ENCODE peak calls at places on chromosomes 7 and 10, in eight cellular contexts. W is spleen, T is SK-N-SH, X is HCT116, L is suprapubic skin, J is prostate gland, Q is GM12878, I is transverse colon. F is an unnamed sample. For H3K27me3, the result is how much of the 10 kb centered on the place peaks cover.

GRCh38 chr7:116449950-116450349 is 49.6 kb upstream of the CAV2 start:
- DNase-seq in I (no peak), L (no peak), W (no peak), J (no peak), X (no peak), T (no peak), Q (no peak), F (no peak)

GRCh38 chr7:27187158-27187701 is 2.2 kb upstream of the HOXA11 start:
- DNase-seq in X (no peak), J (no peak), Q (no peak), I (no peak), W (no peak), L (no peak), T (no peak), F (no peak)

GRCh38 chr7:22664988-22665798 is 61.8 kb upstream of the IL6 start:
- DNase-seq in I (no peak), T (peak), J (no peak), Q (no peak), W (peak), L (no peak), X (no peak), F (no peak)

GRCh38 chr10:24951201-24952145 is 933 bp downstream of the PRTFDC1 start:
- DNase-seq in L (no peak), T (peak), J (no peak), Q (no peak), W (no peak), X (no peak), I (peak), F (no peak)

GRCh38 chr7:25952277-25953057 is 199.5 kb upstream of the NFE2L3 start:
- DNase-seq in X (no peak), Q (no peak), W (no peak), L (no peak), T (no peak), I (no peak), J (no peak), F (no peak)

GRCh38 chr7:105934577-105935185 is 28.4 kb upstream of the CDHR3 start:
- DNase-seq in J (peak), I (no peak), T (peak), W (no peak), L (no peak), Q (no peak), X (peak), F (no peak)

GRCh38 chr10:53135897-53136253 is 363.3 kb upstream of the MBL2 start:
- DNase-seq in T (no peak), J (no peak), X (no peak), Q (no peak), L (no peak), I (no peak), W (no peak), F (no peak)

GRCh38 chr10:100725869-100726426 is 19.4 kb upstream of the PAX2 start:
- DNase-seq in L (no peak), X (no peak), J (no peak), I (no peak), W (peak), T (peak), Q (no peak), F (peak)

GRCh38 chr10:15236340-15236739 is 67.8 kb upstream of the NMT2 start:
- DNase-seq in I (no peak), J (no peak), Q (no peak), W (no peak), L (no peak), X (no peak), T (no peak), F (no peak)

GRCh38 chr10:92470026-92470425 is 103.9 kb downstream of the IDE start:
- DNase-seq in I (no peak), J (no peak), X (no peak), Q (no peak), W (no peak), T (no peak), L (no peak), F (no peak)

GRCh38 chr10:6283632-6284031 is 80.9 kb downstream of the PFKFB3 start:
- DNase-seq in I (no peak), T (no peak), W (no peak), J (no peak), L (no peak), Q (no peak), X (no peak), F (no peak)

GRCh38 chr10:5413012-5413938 is 918 bp downstream of the NET1 start:
- DNase-seq in L (no peak), Q (no peak), J (no peak), I (no peak), X (no peak), W (no peak), T (no peak), F (no peak)

GRCh38 chr10:3040069-3040468 is 27.3 kb upstream of the PFKP start:
- DNase-seq in T (no peak), J (no peak), X (no peak), W (no peak), L (no peak), I (no peak), Q (no peak), F (no peak)

GRCh38 chr7:16978358-16979244 is 96.8 kb upstream of the AGR3 start:
- DNase-seq in X (no peak), T (no peak), I (no peak), L (no peak), W (no peak), J (no peak), Q (no peak), F (no peak)

GRCh38 chr7:12102101-12102500 is 109.0 kb upstream of the TMEM106B start:
- DNase-seq in T (no peak), L (no peak), J (no peak), I (no peak), W (no peak), Q (no peak), X (no peak), F (no peak)

GRCh38 chr10:131960631-131961046 is 21.1 kb downstream of the BNIP3 start:
- DNase-seq in T (no peak), W (no peak), Q (no peak), L (no peak), X (no peak), J (no peak), I (no peak), F (peak)

GRCh38 chr7:73577627-73578341 is 595 bp downstream of the TBL2 start:
- DNase-seq in L (no peak), W (peak), Q (no peak), X (no peak), T (no peak), I (peak), J (no peak), F (no peak)

GRCh38 chr7:11413901-11414300 is 418.1 kb downstream of the THSD7A start:
- DNase-seq in Q (no peak), I (no peak), J (no peak), T (no peak), X (no peak), W (no peak), L (no peak), F (no peak)

GRCh38 chr10:86439544-86439943 is 72.9 kb upstream of the GRID1 start:
- DNase-seq in W (no peak), X (no peak), Q (no peak), J (peak), L (peak), I (peak), T (no peak), F (peak)
- TF ChIP-seq POLR2AphosphoS5 in W (peak), X (no peak), Q (no peak), J (no peak), L (no peak), I (no peak), T (no peak), F (no peak)

GRCh38 chr7:55377162-55377810 is 12.1 kb downstream of the LANCL2 start:
- DNase-seq in Q (no peak), X (no peak), W (no peak), T (no peak), J (no peak), I (no peak), L (no peak), F (no peak)

GRCh38 chr7:55369427-55369826 is 4.3 kb downstream of the LANCL2 start:
- DNase-seq in W (no peak), T (no peak), X (no peak), Q (no peak), J (no peak), I (no peak), L (no peak), F (no peak)

GRCh38 chr7:55374213-55374612 is 9.1 kb downstream of the LANCL2 start:
- DNase-seq in X (no peak), T (no peak), J (no peak), L (no peak), Q (no peak), W (no peak), I (no peak), F (no peak)

GRCh38 chr7:55370001-55370400 is 4.9 kb downstream of the LANCL2 start:
- DNase-seq in T (no peak), W (no peak), J (no peak), X (no peak), L (no peak), I (no peak), Q (no peak), F (no peak)

GRCh38 chr7:55375237-55375636 is 10.1 kb downstream of the LANCL2 start:
- DNase-seq in W (no peak), J (no peak), L (no peak), I (no peak), Q (no peak), T (no peak), X (no peak), F (no peak)
- H3K27me3 ChIP-seq in W (under half), J (under half), L (under half), I (under half), Q (under half), T (under half), X (under half), F (under half)

GRCh38 chr10:73781879-73782748 is at the start of gene CHCHD1:
- DNase-seq in T (peak), I (peak), X (peak), Q (peak), J (peak), L (peak), W (peak), F (peak)
- TF ChIP-seq CTCF in T (no peak), I (no peak), X (no peak), Q (no peak), J (no peak), L (no peak), W (no peak), F (no peak)

GRCh38 chr10:127155221-127155620 is 41.2 kb downstream of the INSYN2A start:
- DNase-seq in T (no peak), I (no peak), X (no peak), L (peak), Q (no peak), W (no peak), J (no peak), F (no peak)

GRCh38 chr10:127161482-127161881 is 34.9 kb downstream of the INSYN2A start:
- DNase-seq in X (no peak), W (no peak), J (no peak), I (no peak), T (no peak), L (peak), Q (no peak), F (no peak)

GRCh38 chr10:127157506-127158205 is 38.7 kb downstream of the INSYN2A start:
- DNase-seq in W (no peak), X (no peak), L (no peak), J (no peak), Q (no peak), I (no peak), T (no peak), F (no peak)

GRCh38 chr10:127159648-127160245 is 36.6 kb downstream of the INSYN2A start:
- DNase-seq in T (no peak), I (no peak), X (no peak), J (no peak), L (peak), Q (no peak), W (no peak), F (no peak)

DNA sequence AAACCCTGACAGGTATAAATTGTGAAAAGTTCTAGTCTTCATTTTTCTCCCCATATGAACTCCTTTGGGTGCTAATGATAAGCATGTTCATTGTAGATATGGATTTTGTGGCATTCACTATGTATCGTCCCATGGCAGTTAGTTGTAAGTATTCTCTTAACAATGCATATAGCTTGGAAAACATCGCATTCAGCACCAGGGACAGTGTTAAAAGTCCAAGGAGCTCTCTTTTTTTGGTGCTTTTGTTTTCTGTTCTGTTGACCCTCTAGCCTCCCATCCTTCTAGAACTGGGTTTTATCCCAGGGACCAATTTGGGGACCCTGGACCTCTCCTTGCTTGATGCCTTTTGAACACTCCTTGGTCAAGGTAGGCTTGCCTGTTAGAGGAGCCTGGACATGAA is 37.7 kb downstream of the INSYN2A start:
- DNase-seq in X (no peak), Q (no peak), L (peak), W (no peak), T (no peak), I (no peak), J (no peak), F (no peak)
- TF ChIP-seq POLR2AphosphoS5 in X (no peak), Q (no peak), L (no peak), W (no peak), T (no peak), I (no peak), J (no peak), F (no peak)

GRCh38 chr7:114086906-114087651 is 168.3 kb upstream of the PPP1R3A start:
- DNase-seq in J (peak), X (no peak), Q (no peak), I (peak), L (peak), T (peak), W (peak), F (peak)
- H3K27me3 ChIP-seq in J (under half), X (under half), Q (under half), I (under half), L (under half), T (half or more), W (half or more), F (under half)

GRCh38 chr7:28458732-28459131 is 46.4 kb downstream of the CREB5 start:
- DNase-seq in L (no peak), I (no peak), X (no peak), W (no peak), J (no peak), T (no peak), Q (no peak), F (no peak)
- TF ChIP-seq CTCF in L (no peak), I (no peak), X (no peak), W (no peak), J (no peak), T (no peak), Q (no peak), F (no peak)

DNA sequence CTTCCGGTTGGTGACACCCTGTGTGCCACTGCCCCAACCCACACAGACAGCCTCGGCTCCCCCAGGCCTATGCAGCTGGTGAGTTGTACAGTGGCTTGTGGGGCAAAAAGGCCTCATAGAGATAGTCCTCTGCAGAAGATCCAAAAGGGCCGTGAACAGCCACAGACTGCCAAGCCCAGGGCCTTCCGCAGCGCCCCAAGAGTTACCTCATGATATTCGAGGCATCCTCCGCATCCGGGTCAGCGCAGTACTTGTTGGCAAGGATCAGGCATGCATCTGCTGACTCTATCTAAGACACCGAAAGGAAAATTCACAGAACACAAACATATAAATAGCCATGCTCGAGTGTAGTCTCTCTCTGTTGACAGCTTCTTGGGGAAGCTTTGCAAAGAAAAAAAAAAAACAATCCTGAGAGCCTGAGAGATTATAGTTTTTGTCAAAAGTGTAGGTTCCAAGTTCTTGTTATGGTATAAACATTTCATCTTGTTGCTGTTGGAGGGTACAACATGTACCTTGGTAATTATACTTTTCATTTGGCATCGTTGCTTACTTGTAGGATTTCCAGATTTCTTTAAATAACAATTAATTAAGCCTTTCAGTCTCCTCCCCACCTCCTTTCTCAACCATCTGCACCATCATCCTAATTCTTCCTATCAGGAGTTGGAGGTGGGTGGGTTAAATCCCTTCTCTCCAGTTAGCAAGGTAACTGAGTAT is 553.0 kb downstream of the KCNMA1 start:
- DNase-seq in J (no peak), X (no peak), Q (no peak), W (no peak), T (no peak), I (peak), L (no peak), F (peak)
- TF ChIP-seq POLR2AphosphoS5 in J (peak), X (no peak), Q (no peak), W (no peak), T (no peak), I (no peak), L (no peak), F (peak)

DNA sequence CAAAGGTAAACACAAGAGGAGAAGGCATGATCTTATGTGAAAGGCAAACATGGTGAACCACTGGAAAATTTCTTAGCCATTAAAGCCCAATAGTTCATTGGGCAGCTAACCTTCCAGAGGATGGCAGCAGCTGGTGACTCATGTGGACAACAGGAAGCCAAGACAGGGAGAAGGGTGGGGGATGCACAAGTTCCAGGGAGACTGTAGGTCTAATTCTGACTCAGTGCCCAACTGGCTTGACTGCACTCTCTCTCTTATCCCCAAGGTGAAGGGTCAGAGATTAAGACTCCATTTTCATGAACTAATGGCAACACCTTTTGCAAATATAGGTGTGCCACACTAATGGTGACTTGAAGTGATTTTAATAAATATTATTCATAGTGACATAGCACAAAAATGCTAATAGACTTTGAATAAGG is 47.9 kb upstream of the SLC35B4 start:
- DNase-seq in I (no peak), L (no peak), J (no peak), X (peak), W (no peak), Q (no peak), T (no peak), F (no peak)
- H3K27me3 ChIP-seq in I (under half), L (under half), J (under half), X (under half), W (under half), Q (under half), T (under half), F (under half)

DNA sequence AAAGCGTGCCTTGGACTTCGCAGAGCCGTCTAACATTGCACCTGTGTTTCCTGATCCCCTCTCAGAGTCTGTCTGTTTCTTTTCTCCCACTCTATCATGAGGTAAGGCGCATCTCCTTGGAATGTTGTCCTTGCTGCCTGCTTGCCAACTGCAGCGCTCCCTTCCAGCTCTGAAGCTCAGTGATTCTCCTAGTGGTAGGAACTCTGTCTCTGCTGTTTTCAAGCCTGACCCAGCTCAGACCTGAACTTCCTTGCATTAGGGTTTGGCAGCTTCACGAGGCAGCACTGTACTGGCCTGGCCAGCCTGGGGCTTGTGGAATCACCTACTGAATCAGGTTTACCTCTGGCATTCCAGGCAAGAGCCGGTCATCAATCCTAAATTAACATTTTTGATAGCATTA is 123.9 kb downstream of the CREB5 start:
- DNase-seq in J (no peak), T (no peak), L (no peak), X (peak), Q (no peak), W (no peak), I (no peak), F (peak)
- TF ChIP-seq CTCF in J (no peak), T (peak), L (peak), X (peak), Q (no peak), W (no peak), I (no peak), F (peak)

F was measured in sigmoid colon.